ENCODE peak calls at places on chromosomes 2 and 18, in six cellular contexts. One of them, this sample, is unnamed. For H3K9me3, the result is how much of the 10 kb centered on the place peaks cover.

GRCh38 chr18:60050821-60051220 is 151.0 kb downstream of the PMAIP1 start:
- DNase-seq in A549: no peak
- DNase-seq in psoas muscle: no peak
- DNase-seq in heart left ventricle: no peak
- DNase-seq in left ventricle myocardium inferior: no peak
- DNase-seq in CD4-positive, alpha-beta T cell: no peak
- DNase-seq in this sample: no peak

GRCh38 chr2:100036793-100037192 is 105.6 kb downstream of the AFF3 start:
- DNase-seq in left ventricle myocardium inferior: no peak
- DNase-seq in CD4-positive, alpha-beta T cell: no peak
- DNase-seq in A549: no peak
- DNase-seq in heart left ventricle: no peak
- DNase-seq in psoas muscle: no peak
- DNase-seq in this sample: no peak

GRCh38 chr2:143528021-143528420 is 398.8 kb downstream of the ARHGAP15 start:
- DNase-seq in A549: no peak
- DNase-seq in CD4-positive, alpha-beta T cell: no peak
- DNase-seq in left ventricle myocardium inferior: no peak
- DNase-seq in heart left ventricle: no peak
- DNase-seq in psoas muscle: no peak
- DNase-seq in this sample: no peak

GRCh38 chr18:31648966-31649429 is 35.4 kb downstream of the B4GALT6 start:
- DNase-seq in psoas muscle: no peak
- DNase-seq in CD4-positive, alpha-beta T cell: no peak
- DNase-seq in left ventricle myocardium inferior: no peak
- DNase-seq in A549: peak
- DNase-seq in heart left ventricle: no peak
- DNase-seq in this sample: peak

GRCh38 chr18:24009651-24010333 is 4.8 kb upstream of the TTC39C start:
- DNase-seq in left ventricle myocardium inferior: no peak
- DNase-seq in psoas muscle: no peak
- DNase-seq in CD4-positive, alpha-beta T cell: no peak
- DNase-seq in A549: no peak
- DNase-seq in heart left ventricle: no peak
- DNase-seq in this sample: no peak

GRCh38 chr2:172179045-172179742 is 76.5 kb upstream of the DLX2 start:
- DNase-seq in heart left ventricle: no peak
- DNase-seq in A549: no peak
- DNase-seq in psoas muscle: no peak
- DNase-seq in CD4-positive, alpha-beta T cell: no peak
- DNase-seq in left ventricle myocardium inferior: no peak
- DNase-seq in this sample: no peak

GRCh38 chr2:145740302-145740701 is 1220.4 kb upstream of the ZEB2 start:
- DNase-seq in heart left ventricle: no peak
- DNase-seq in CD4-positive, alpha-beta T cell: no peak
- DNase-seq in psoas muscle: no peak
- DNase-seq in left ventricle myocardium inferior: no peak
- DNase-seq in A549: no peak
- DNase-seq in this sample: no peak

GRCh38 chr2:240574386-240575100 is 6.3 kb downstream of the RNPEPL1 start:
- DNase-seq in left ventricle myocardium inferior: peak
- DNase-seq in heart left ventricle: peak
- DNase-seq in CD4-positive, alpha-beta T cell: no peak
- DNase-seq in psoas muscle: peak
- DNase-seq in A549: no peak
- DNase-seq in this sample: no peak

GRCh38 chr18:23377669-23378469 is 75.2 kb upstream of the RIOK3 start:
- DNase-seq in CD4-positive, alpha-beta T cell: no peak
- DNase-seq in heart left ventricle: no peak
- DNase-seq in A549: peak
- DNase-seq in psoas muscle: no peak
- DNase-seq in left ventricle myocardium inferior: no peak
- DNase-seq in this sample: peak

GRCh38 chr2:4964579-4964978 is 727.6 kb upstream of the SOX11 start:
- DNase-seq in heart left ventricle: no peak
- DNase-seq in CD4-positive, alpha-beta T cell: no peak
- DNase-seq in A549: no peak
- DNase-seq in left ventricle myocardium inferior: no peak
- DNase-seq in psoas muscle: no peak
- DNase-seq in this sample: no peak

GRCh38 chr2:112866128-112866835 is 29.7 kb upstream of the IL1B start:
- DNase-seq in left ventricle myocardium inferior: no peak
- DNase-seq in A549: no peak
- DNase-seq in CD4-positive, alpha-beta T cell: no peak
- DNase-seq in psoas muscle: no peak
- DNase-seq in heart left ventricle: no peak
- DNase-seq in this sample: no peak
- H3K9me3 ChIP-seq in left ventricle myocardium inferior: under half
- H3K9me3 ChIP-seq in A549: under half
- H3K9me3 ChIP-seq in CD4-positive, alpha-beta T cell: under half
- H3K9me3 ChIP-seq in psoas muscle: under half
- H3K9me3 ChIP-seq in heart left ventricle: under half
- H3K9me3 ChIP-seq in this sample: under half

DNA sequence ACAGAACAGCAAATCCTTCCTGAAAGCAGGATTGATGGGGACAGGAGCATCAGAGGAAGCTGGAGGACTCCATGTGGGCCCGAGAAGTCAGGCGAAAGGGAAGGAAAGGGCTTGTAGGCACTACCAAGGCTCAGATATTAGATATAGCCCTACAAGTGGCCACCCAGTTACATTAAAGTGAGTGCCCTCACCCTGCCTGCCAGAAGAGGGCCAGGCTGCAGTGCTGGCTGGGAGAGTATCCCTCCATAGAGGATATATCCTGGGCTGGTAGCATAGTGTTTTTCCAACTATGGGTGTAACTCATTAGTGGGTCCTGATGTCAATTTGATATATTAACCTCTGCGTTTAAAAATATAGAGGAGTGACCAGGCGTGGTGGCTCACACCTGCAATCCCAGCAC is 285.2 kb downstream of the MYCN start:
- DNase-seq in heart left ventricle: no peak
- DNase-seq in CD4-positive, alpha-beta T cell: no peak
- DNase-seq in A549: no peak
- DNase-seq in psoas muscle: no peak
- DNase-seq in left ventricle myocardium inferior: no peak
- DNase-seq in this sample: no peak
- H3K9me3 ChIP-seq in heart left ventricle: under half
- H3K9me3 ChIP-seq in CD4-positive, alpha-beta T cell: under half
- H3K9me3 ChIP-seq in A549: under half
- H3K9me3 ChIP-seq in psoas muscle: under half
- H3K9me3 ChIP-seq in left ventricle myocardium inferior: under half
- H3K9me3 ChIP-seq in this sample: under half

DNA sequence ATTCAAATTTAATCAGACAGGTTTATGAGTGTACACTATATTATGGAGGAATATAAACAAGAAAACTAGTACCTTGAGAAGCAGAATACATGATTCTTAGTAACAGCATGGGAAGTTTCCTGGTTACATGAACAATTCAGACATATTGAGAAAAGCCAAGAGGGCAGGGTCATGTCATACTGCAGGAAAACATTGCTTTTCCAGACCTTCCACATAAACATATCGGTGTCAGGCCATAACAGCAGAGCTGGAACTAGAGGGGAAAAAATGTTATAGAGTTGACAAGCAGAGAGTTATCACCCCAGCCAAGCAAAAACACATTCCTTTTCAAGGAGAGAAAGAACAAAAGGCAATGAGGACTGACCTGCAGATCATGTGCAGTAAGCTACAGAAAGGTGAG is 74.7 kb upstream of the ZNF236 start:
- DNase-seq in psoas muscle: no peak
- DNase-seq in A549: no peak
- DNase-seq in heart left ventricle: no peak
- DNase-seq in CD4-positive, alpha-beta T cell: no peak
- DNase-seq in left ventricle myocardium inferior: no peak
- DNase-seq in this sample: no peak
- H3K9me3 ChIP-seq in psoas muscle: under half
- H3K9me3 ChIP-seq in A549: under half
- H3K9me3 ChIP-seq in heart left ventricle: under half
- H3K9me3 ChIP-seq in CD4-positive, alpha-beta T cell: under half
- H3K9me3 ChIP-seq in left ventricle myocardium inferior: under half
- H3K9me3 ChIP-seq in this sample: under half

GRCh38 chr2:2873450-2873811 is 504.2 kb downstream of the EIPR1 start:
- DNase-seq in heart left ventricle: no peak
- DNase-seq in left ventricle myocardium inferior: no peak
- DNase-seq in CD4-positive, alpha-beta T cell: no peak
- DNase-seq in psoas muscle: no peak
- DNase-seq in A549: no peak
- DNase-seq in this sample: no peak
- H3K9me3 ChIP-seq in heart left ventricle: under half
- H3K9me3 ChIP-seq in left ventricle myocardium inferior: under half
- H3K9me3 ChIP-seq in CD4-positive, alpha-beta T cell: under half
- H3K9me3 ChIP-seq in psoas muscle: under half
- H3K9me3 ChIP-seq in A549: under half
- H3K9me3 ChIP-seq in this sample: under half

DNA sequence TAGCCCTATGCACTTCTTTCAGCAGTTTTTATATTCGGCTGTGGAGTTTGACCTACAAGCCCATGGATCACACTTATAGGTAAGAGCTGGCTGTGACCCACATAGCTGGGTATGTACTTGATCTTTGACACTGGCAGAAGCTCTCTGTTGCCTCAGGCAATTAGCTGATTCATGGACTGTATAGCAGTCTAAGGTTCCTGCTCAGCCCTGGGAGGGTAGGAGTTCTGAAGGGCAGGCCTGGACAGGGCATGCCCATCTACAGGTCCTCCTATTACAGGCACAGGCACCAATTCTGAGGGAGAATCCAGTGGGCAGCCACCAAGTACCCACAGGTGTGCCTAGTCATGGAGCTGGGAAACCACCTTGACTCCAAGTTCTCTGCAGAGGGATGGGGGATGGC is 301.8 kb upstream of the GALNT5 start:
- DNase-seq in A549: no peak
- DNase-seq in CD4-positive, alpha-beta T cell: no peak
- DNase-seq in left ventricle myocardium inferior: no peak
- DNase-seq in heart left ventricle: no peak
- DNase-seq in psoas muscle: no peak
- DNase-seq in this sample: no peak
- H3K9me3 ChIP-seq in A549: under half
- H3K9me3 ChIP-seq in CD4-positive, alpha-beta T cell: under half
- H3K9me3 ChIP-seq in left ventricle myocardium inferior: under half
- H3K9me3 ChIP-seq in heart left ventricle: under half
- H3K9me3 ChIP-seq in psoas muscle: under half
- H3K9me3 ChIP-seq in this sample: under half